ENCODE peak calls at places on chromosomes 11 and 22, in nine cellular contexts. Y is retinal pigment epithelial cell; L is cardiac muscle cell; J is CD8-positive, alpha-beta T cell; P is foreskin fibroblast; G is foreskin keratinocyte; C is GM13977; T is activated CD8-positive, alpha-beta T cell treated with anti-CD3 and anti-CD28 coated beads for 36 hours; N is Calu3. F is an unnamed sample.
A peak's percentile ranks its signal among the peaks of the same experiment; 100 is the strongest.

GRCh38 chr22:24554316-24555159 is at the start of gene GUCD1:
- DNase-seq in Y (no peak), L (peak; percentile 52), J (peak; percentile 19), P (peak; percentile 65), G (no peak), C (peak; percentile 53), T (peak; percentile 51), N (peak; percentile 13), F (no peak)

GRCh38 chr11:91790346-91790745 is 434.3 kb upstream of the FAT3 start:
- DNase-seq in Y (peak; percentile 68), L (no peak), J (no peak), P (no peak), G (no peak), C (no peak), T (no peak), N (no peak), F (no peak)

GRCh38 chr11:130623909-130624668 is 175.6 kb downstream of the ADAMTS15 start:
- DNase-seq in Y (no peak), L (no peak), J (no peak), P (no peak), G (no peak), C (no peak), T (no peak), N (no peak), F (no peak)

GRCh38 chr11:47918882-47919495 is 61.4 kb upstream of the PTPRJ start:
- DNase-seq in Y (no peak), L (peak; percentile 30), J (no peak), P (peak; percentile 57), G (no peak), C (no peak), T (no peak), N (no peak), F (no peak)

GRCh38 chr11:2379471-2380174 is 2.5 kb downstream of the CD81 start:
- DNase-seq in Y (no peak), L (no peak), J (no peak), P (peak; percentile 42), G (no peak), C (no peak), T (no peak), N (no peak), F (no peak)

GRCh38 chr11:90364527-90364926 is 141.7 kb upstream of the CHORDC1 start:
- DNase-seq in Y (no peak), L (no peak), J (no peak), P (no peak), G (no peak), C (no peak), T (no peak), N (no peak), F (no peak)

GRCh38 chr11:131696584-131697120 is 326.2 kb downstream of the NTM start:
- DNase-seq in Y (no peak), L (no peak), J (no peak), P (no peak), G (no peak), C (no peak), T (no peak), N (no peak), F (no peak)

GRCh38 chr11:65355776-65356393 is 1.3 kb downstream of the TIGD3 start:
- DNase-seq in Y (no peak), L (peak; percentile 46), J (no peak), P (peak; percentile 73), G (no peak), C (no peak), T (no peak), N (no peak), F (peak; percentile 33)

GRCh38 chr22:23109441-23109978 is 32.3 kb downstream of the RSPH14 start:
- DNase-seq in Y (no peak), L (no peak), J (no peak), P (no peak), G (no peak), C (no peak), T (no peak), N (no peak), F (no peak)

GRCh38 chr11:72793452-72794367 is at the start of gene STARD10:
- DNase-seq in Y (peak; percentile 76), L (peak; percentile 96), J (peak; percentile 95), P (peak; percentile 98), G (peak; percentile 92), C (peak; percentile 96), T (peak; percentile 98), N (peak; percentile 93), F (peak; percentile 95)

GRCh38 chr11:103867481-103867880 is 169.0 kb upstream of the DDI1 start:
- DNase-seq in Y (no peak), L (no peak), J (no peak), P (no peak), G (peak; percentile 20), C (no peak), T (no peak), N (no peak), F (no peak)

GRCh38 chr11:67651976-67652895 is 1.7 kb upstream of the ACY3 start:
- DNase-seq in Y (no peak), L (no peak), J (no peak), P (peak; percentile 12), G (no peak), C (no peak), T (no peak), N (no peak), F (no peak)

GRCh38 chr11:94519478-94520084 is 7.3 kb downstream of the C11orf97 start:
- DNase-seq in Y (no peak), L (peak; percentile 51), J (peak; percentile 12), P (peak; percentile 66), G (no peak), C (peak; percentile 46), T (peak; percentile 26), N (no peak), F (no peak)

GRCh38 chr11:64258946-64259532 is 7.7 kb downstream of the PLCB3 start:
- DNase-seq in Y (no peak), L (no peak), J (no peak), P (no peak), G (no peak), C (no peak), T (no peak), N (no peak), F (no peak)

GRCh38 chr11:46684364-46684763 is 16.1 kb downstream of the ARHGAP1 start:
- DNase-seq in Y (no peak), L (no peak), J (no peak), P (no peak), G (no peak), C (no peak), T (no peak), N (no peak), F (no peak)

GRCh38 chr22:39220897-39221850 is 23.6 kb downstream of the PDGFB start:
- DNase-seq in Y (no peak), L (peak; percentile 90), J (no peak), P (peak; percentile 49), G (peak; percentile 74), C (no peak), T (no peak), N (no peak), F (no peak)

GRCh38 chr11:2089536-2090165 is 49.5 kb downstream of the IGF2 start:
- DNase-seq in Y (no peak), L (peak; percentile 28), J (no peak), P (peak; percentile 57), G (no peak), C (peak; percentile 69), T (peak; percentile 61), N (peak; percentile 21), F (no peak)

GRCh38 chr22:42768385-42769035 is 47.8 kb upstream of the A4GALT start:
- DNase-seq in Y (no peak), L (no peak), J (no peak), P (no peak), G (no peak), C (no peak), T (no peak), N (no peak), F (no peak)

GRCh38 chr11:38988908-38989307 is 2390.9 kb upstream of the RAG2 start:
- DNase-seq in Y (no peak), L (no peak), J (no peak), P (no peak), G (no peak), C (no peak), T (no peak), N (no peak), F (no peak)

GRCh38 chr11:116328851-116329250 is 443.9 kb downstream of the BUD13 start:
- DNase-seq in Y (no peak), L (no peak), J (no peak), P (no peak), G (no peak), C (no peak), T (no peak), N (no peak), F (no peak)

GRCh38 chr11:123247498-123247799 is 52.4 kb upstream of the CLMP start:
- DNase-seq in Y (no peak), L (no peak), J (no peak), P (no peak), G (no peak), C (no peak), T (no peak), N (no peak), F (no peak)
- TF ChIP-seq CTCF in Y (no peak), L (no peak), J (no peak), P (no peak), G (no peak), C (no peak), T (peak; percentile 59), N (no peak), F (no peak)

GRCh38 chr11:80727315-80727714 is 1286.5 kb upstream of the TENM4 start:
- DNase-seq in Y (no peak), L (peak; percentile 41), J (no peak), P (no peak), G (no peak), C (peak; percentile 7), T (no peak), N (peak; percentile 24), F (peak; percentile 32)
- TF ChIP-seq CTCF in Y (peak; percentile 58), L (peak; percentile 43), J (no peak), P (peak; percentile 10), G (peak; percentile 63), C (peak; percentile 45), T (no peak), N (peak; percentile 20), F (peak; percentile 30)

DNA sequence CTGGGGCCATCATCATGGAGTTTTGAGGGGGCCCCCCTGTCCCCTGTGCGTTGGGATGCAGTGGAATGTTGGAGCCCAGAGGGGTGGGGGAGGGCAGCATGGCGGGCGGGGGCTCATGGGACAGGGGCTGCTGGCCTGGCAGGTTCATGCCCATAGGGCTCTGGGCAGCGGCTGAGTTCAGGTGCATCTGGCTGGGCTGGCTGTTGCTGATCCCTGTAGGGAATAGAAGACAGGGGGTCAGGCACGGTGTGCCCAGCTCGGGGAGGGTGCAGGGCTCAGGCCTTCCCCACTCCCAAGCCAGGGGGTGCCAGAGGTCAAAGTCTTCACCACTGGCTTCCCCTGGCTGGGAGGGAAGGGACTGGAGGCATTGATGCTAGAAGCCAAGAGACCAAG is 15.6 kb downstream of the CXCR5 start:
- DNase-seq in Y (no peak), L (no peak), J (no peak), P (no peak), G (no peak), C (no peak), T (no peak), N (no peak), F (no peak)
- TF ChIP-seq CTCF in Y (no peak), L (no peak), J (no peak), P (no peak), G (no peak), C (no peak), T (no peak), N (no peak), F (no peak)

GRCh38 chr22:31870890-31871289 is 73.4 kb upstream of the YWHAH start:
- DNase-seq in Y (no peak), L (peak; percentile 41), J (no peak), P (peak; percentile 77), G (peak; percentile 80), C (no peak), T (no peak), N (no peak), F (no peak)
- TF ChIP-seq CTCF in Y (no peak), L (no peak), J (no peak), P (peak; percentile 28), G (peak; percentile 85), C (no peak), T (no peak), N (no peak), F (no peak)

GRCh38 chr11:93248602-93249001 is 50.8 kb upstream of the SLC36A4 start:
- DNase-seq in Y (no peak), L (peak; percentile 12), J (no peak), P (peak; percentile 13), G (no peak), C (no peak), T (no peak), N (no peak), F (no peak)
- TF ChIP-seq CTCF in Y (peak; percentile 51), L (peak; percentile 27), J (no peak), P (peak; percentile 31), G (peak; percentile 47), C (peak; percentile 31), T (no peak), N (no peak), F (peak; percentile 33)